ENCODE peak calls at places on chromosome 13, in eight cellular contexts. One of them, this sample, is unnamed.
A peak's percentile ranks its signal among the peaks of the same experiment; 100 is the strongest.

GRCh38 chr13:31134055-31134711 is 27.5 kb downstream of the HSPH1 start:
- DNase-seq in stimulated activated CD8-positive, alpha-beta memory T cell treated with anti-CD3 and anti-CD28 coated beads, Interleukin-12 subunit alpha, Interleukin-12 subunit beta, amount 100 ng/mL, for 4 hours: no peak
- DNase-seq in non-pigmented ciliary epithelial cell: no peak
- DNase-seq in activated T-helper 1 cell treated with anti-CD3 and anti-CD28 coated beads, Interleukin-2, amount 50 U/mL, for 16 hours: no peak
- DNase-seq in mesendoderm: no peak
- DNase-seq in neural crest cell: no peak
- DNase-seq in stimulated activated CD4-positive, alpha-beta T cell treated with anti-CD3 and anti-CD28 coated beads, Interleukin-2, amount 100 ng/mL, for 4 hours: no peak
- DNase-seq in SW 1271: no peak
- DNase-seq in this sample: no peak

GRCh38 chr13:26425439-26426358 is 131.8 kb upstream of the WASF3 start:
- DNase-seq in SW 1271: no peak
- DNase-seq in stimulated activated CD8-positive, alpha-beta memory T cell treated with anti-CD3 and anti-CD28 coated beads, Interleukin-12 subunit alpha, Interleukin-12 subunit beta, amount 100 ng/mL, for 4 hours: no peak
- DNase-seq in non-pigmented ciliary epithelial cell: no peak
- DNase-seq in activated T-helper 1 cell treated with anti-CD3 and anti-CD28 coated beads, Interleukin-2, amount 50 U/mL, for 16 hours: no peak
- DNase-seq in mesendoderm: no peak
- DNase-seq in stimulated activated CD4-positive, alpha-beta T cell treated with anti-CD3 and anti-CD28 coated beads, Interleukin-2, amount 100 ng/mL, for 4 hours: no peak
- DNase-seq in neural crest cell: no peak
- DNase-seq in this sample: no peak

GRCh38 chr13:106566682-106567420 is 1.1 kb downstream of the ARGLU1 start:
- DNase-seq in non-pigmented ciliary epithelial cell: no peak
- DNase-seq in stimulated activated CD8-positive, alpha-beta memory T cell treated with anti-CD3 and anti-CD28 coated beads, Interleukin-12 subunit alpha, Interleukin-12 subunit beta, amount 100 ng/mL, for 4 hours: peak; percentile 10
- DNase-seq in neural crest cell: peak; percentile 46
- DNase-seq in stimulated activated CD4-positive, alpha-beta T cell treated with anti-CD3 and anti-CD28 coated beads, Interleukin-2, amount 100 ng/mL, for 4 hours: no peak
- DNase-seq in mesendoderm: peak; percentile 81
- DNase-seq in activated T-helper 1 cell treated with anti-CD3 and anti-CD28 coated beads, Interleukin-2, amount 50 U/mL, for 16 hours: no peak
- DNase-seq in SW 1271: no peak
- DNase-seq in this sample: no peak

GRCh38 chr13:114131581-114132418 is 623 bp downstream of the RASA3 start:
- DNase-seq in mesendoderm: peak; percentile 35
- DNase-seq in non-pigmented ciliary epithelial cell: no peak
- DNase-seq in activated T-helper 1 cell treated with anti-CD3 and anti-CD28 coated beads, Interleukin-2, amount 50 U/mL, for 16 hours: no peak
- DNase-seq in stimulated activated CD8-positive, alpha-beta memory T cell treated with anti-CD3 and anti-CD28 coated beads, Interleukin-12 subunit alpha, Interleukin-12 subunit beta, amount 100 ng/mL, for 4 hours: no peak
- DNase-seq in neural crest cell: no peak
- DNase-seq in SW 1271: no peak
- DNase-seq in stimulated activated CD4-positive, alpha-beta T cell treated with anti-CD3 and anti-CD28 coated beads, Interleukin-2, amount 100 ng/mL, for 4 hours: no peak
- DNase-seq in this sample: no peak

GRCh38 chr13:112131081-112131739 is 64.3 kb downstream of the SOX1 start:
- DNase-seq in activated T-helper 1 cell treated with anti-CD3 and anti-CD28 coated beads, Interleukin-2, amount 50 U/mL, for 16 hours: no peak
- DNase-seq in stimulated activated CD4-positive, alpha-beta T cell treated with anti-CD3 and anti-CD28 coated beads, Interleukin-2, amount 100 ng/mL, for 4 hours: no peak
- DNase-seq in stimulated activated CD8-positive, alpha-beta memory T cell treated with anti-CD3 and anti-CD28 coated beads, Interleukin-12 subunit alpha, Interleukin-12 subunit beta, amount 100 ng/mL, for 4 hours: no peak
- DNase-seq in mesendoderm: no peak
- DNase-seq in neural crest cell: no peak
- DNase-seq in SW 1271: no peak
- DNase-seq in non-pigmented ciliary epithelial cell: no peak
- DNase-seq in this sample: no peak

GRCh38 chr13:110537116-110537515 is 24.4 kb downstream of the RAB20 start:
- DNase-seq in stimulated activated CD8-positive, alpha-beta memory T cell treated with anti-CD3 and anti-CD28 coated beads, Interleukin-12 subunit alpha, Interleukin-12 subunit beta, amount 100 ng/mL, for 4 hours: no peak
- DNase-seq in neural crest cell: no peak
- DNase-seq in mesendoderm: no peak
- DNase-seq in stimulated activated CD4-positive, alpha-beta T cell treated with anti-CD3 and anti-CD28 coated beads, Interleukin-2, amount 100 ng/mL, for 4 hours: no peak
- DNase-seq in activated T-helper 1 cell treated with anti-CD3 and anti-CD28 coated beads, Interleukin-2, amount 50 U/mL, for 16 hours: no peak
- DNase-seq in SW 1271: no peak
- DNase-seq in non-pigmented ciliary epithelial cell: no peak
- DNase-seq in this sample: no peak

GRCh38 chr13:98372886-98373285 is 195.8 kb upstream of the RNF113B start:
- DNase-seq in mesendoderm: peak; percentile 60
- DNase-seq in stimulated activated CD8-positive, alpha-beta memory T cell treated with anti-CD3 and anti-CD28 coated beads, Interleukin-12 subunit alpha, Interleukin-12 subunit beta, amount 100 ng/mL, for 4 hours: no peak
- DNase-seq in activated T-helper 1 cell treated with anti-CD3 and anti-CD28 coated beads, Interleukin-2, amount 50 U/mL, for 16 hours: no peak
- DNase-seq in non-pigmented ciliary epithelial cell: no peak
- DNase-seq in SW 1271: no peak
- DNase-seq in stimulated activated CD4-positive, alpha-beta T cell treated with anti-CD3 and anti-CD28 coated beads, Interleukin-2, amount 100 ng/mL, for 4 hours: no peak
- DNase-seq in neural crest cell: no peak
- DNase-seq in this sample: no peak

GRCh38 chr13:48492123-48493075 is 40.5 kb downstream of the RCBTB2 start:
- DNase-seq in activated T-helper 1 cell treated with anti-CD3 and anti-CD28 coated beads, Interleukin-2, amount 50 U/mL, for 16 hours: peak; percentile 48
- DNase-seq in stimulated activated CD8-positive, alpha-beta memory T cell treated with anti-CD3 and anti-CD28 coated beads, Interleukin-12 subunit alpha, Interleukin-12 subunit beta, amount 100 ng/mL, for 4 hours: peak; percentile 55
- DNase-seq in mesendoderm: no peak
- DNase-seq in neural crest cell: no peak
- DNase-seq in stimulated activated CD4-positive, alpha-beta T cell treated with anti-CD3 and anti-CD28 coated beads, Interleukin-2, amount 100 ng/mL, for 4 hours: peak; percentile 45
- DNase-seq in non-pigmented ciliary epithelial cell: no peak
- DNase-seq in SW 1271: no peak
- DNase-seq in this sample: peak; percentile 74

GRCh38 chr13:35621989-35622388 is 145.5 kb upstream of the MAB21L1 start:
- DNase-seq in mesendoderm: peak; percentile 83
- DNase-seq in activated T-helper 1 cell treated with anti-CD3 and anti-CD28 coated beads, Interleukin-2, amount 50 U/mL, for 16 hours: no peak
- DNase-seq in stimulated activated CD8-positive, alpha-beta memory T cell treated with anti-CD3 and anti-CD28 coated beads, Interleukin-12 subunit alpha, Interleukin-12 subunit beta, amount 100 ng/mL, for 4 hours: no peak
- DNase-seq in non-pigmented ciliary epithelial cell: no peak
- DNase-seq in SW 1271: no peak
- DNase-seq in neural crest cell: no peak
- DNase-seq in stimulated activated CD4-positive, alpha-beta T cell treated with anti-CD3 and anti-CD28 coated beads, Interleukin-2, amount 100 ng/mL, for 4 hours: no peak
- DNase-seq in this sample: no peak

GRCh38 chr13:21948781-21949474 is 278.1 kb downstream of the FGF9 start:
- DNase-seq in SW 1271: no peak
- DNase-seq in stimulated activated CD8-positive, alpha-beta memory T cell treated with anti-CD3 and anti-CD28 coated beads, Interleukin-12 subunit alpha, Interleukin-12 subunit beta, amount 100 ng/mL, for 4 hours: no peak
- DNase-seq in non-pigmented ciliary epithelial cell: no peak
- DNase-seq in stimulated activated CD4-positive, alpha-beta T cell treated with anti-CD3 and anti-CD28 coated beads, Interleukin-2, amount 100 ng/mL, for 4 hours: no peak
- DNase-seq in mesendoderm: no peak
- DNase-seq in neural crest cell: no peak
- DNase-seq in activated T-helper 1 cell treated with anti-CD3 and anti-CD28 coated beads, Interleukin-2, amount 50 U/mL, for 16 hours: no peak
- DNase-seq in this sample: no peak

GRCh38 chr13:104843328-104843727 is 1692.1 kb downstream of the EFNB2 start:
- DNase-seq in non-pigmented ciliary epithelial cell: no peak
- DNase-seq in stimulated activated CD8-positive, alpha-beta memory T cell treated with anti-CD3 and anti-CD28 coated beads, Interleukin-12 subunit alpha, Interleukin-12 subunit beta, amount 100 ng/mL, for 4 hours: no peak
- DNase-seq in mesendoderm: no peak
- DNase-seq in activated T-helper 1 cell treated with anti-CD3 and anti-CD28 coated beads, Interleukin-2, amount 50 U/mL, for 16 hours: no peak
- DNase-seq in stimulated activated CD4-positive, alpha-beta T cell treated with anti-CD3 and anti-CD28 coated beads, Interleukin-2, amount 100 ng/mL, for 4 hours: no peak
- DNase-seq in neural crest cell: no peak
- DNase-seq in SW 1271: no peak
- DNase-seq in this sample: no peak

GRCh38 chr13:29902632-29903305 is 52.4 kb upstream of the UBL3 start:
- DNase-seq in non-pigmented ciliary epithelial cell: no peak
- DNase-seq in SW 1271: no peak
- DNase-seq in mesendoderm: no peak
- DNase-seq in neural crest cell: no peak
- DNase-seq in activated T-helper 1 cell treated with anti-CD3 and anti-CD28 coated beads, Interleukin-2, amount 50 U/mL, for 16 hours: no peak
- DNase-seq in stimulated activated CD4-positive, alpha-beta T cell treated with anti-CD3 and anti-CD28 coated beads, Interleukin-2, amount 100 ng/mL, for 4 hours: no peak
- DNase-seq in stimulated activated CD8-positive, alpha-beta memory T cell treated with anti-CD3 and anti-CD28 coated beads, Interleukin-12 subunit alpha, Interleukin-12 subunit beta, amount 100 ng/mL, for 4 hours: no peak
- DNase-seq in this sample: no peak

GRCh38 chr13:73835138-73835721 is 299.0 kb downstream of the KLF12 start:
- DNase-seq in SW 1271: no peak
- DNase-seq in stimulated activated CD8-positive, alpha-beta memory T cell treated with anti-CD3 and anti-CD28 coated beads, Interleukin-12 subunit alpha, Interleukin-12 subunit beta, amount 100 ng/mL, for 4 hours: no peak
- DNase-seq in non-pigmented ciliary epithelial cell: no peak
- DNase-seq in mesendoderm: peak; percentile 64
- DNase-seq in neural crest cell: no peak
- DNase-seq in stimulated activated CD4-positive, alpha-beta T cell treated with anti-CD3 and anti-CD28 coated beads, Interleukin-2, amount 100 ng/mL, for 4 hours: no peak
- DNase-seq in activated T-helper 1 cell treated with anti-CD3 and anti-CD28 coated beads, Interleukin-2, amount 50 U/mL, for 16 hours: no peak
- DNase-seq in this sample: no peak